ENCODE peak calls at places on chromosome 4, in nine cellular contexts. E is occipital lobe; O is GM04503; H is COR-L47; I is skeletal muscle cell; D is A549; F is activated T-helper 1 cell treated with anti-CD3 and anti-CD28 coated beads, Interleukin-2, amount 50 U/mL, for 16 hours; V is stimulated activated CD8-positive, alpha-beta memory T cell treated with anti-CD3 and anti-CD28 coated beads, Interleukin-4, amount 100 ng/mL, for 1 hour; P is iris pigment epithelial cell. T is an unnamed sample.
A peak's percentile ranks its signal among the peaks of the same experiment; 100 is the strongest.

GRCh38 chr4:53923921-53924320 is 140.5 kb downstream of the CHIC2 start:
- DNase-seq in E (no peak), O (no peak), H (no peak), I (no peak), D (no peak), F (no peak), V (no peak), P (no peak), T (no peak)

GRCh38 chr4:139279723-139280620 is at the start of gene MGARP:
- DNase-seq in E (peak; percentile 12), O (no peak), H (no peak), I (no peak), D (peak; percentile 10), F (no peak), V (no peak), P (peak; percentile 46), T (no peak)

GRCh38 chr4:2598661-2599654 is 62.5 kb downstream of the FAM193A start:
- DNase-seq in E (no peak), O (no peak), H (no peak), I (no peak), D (peak; percentile 10), F (no peak), V (no peak), P (peak; percentile 10), T (no peak)

GRCh38 chr4:183342541-183343533 is 20.6 kb upstream of the CLDN24 start:
- DNase-seq in E (no peak), O (no peak), H (no peak), I (no peak), D (no peak), F (no peak), V (no peak), P (no peak), T (peak; percentile 59)

GRCh38 chr4:6011686-6012085 is 6.5 kb downstream of the C4orf50 start:
- DNase-seq in E (peak; percentile 67), O (no peak), H (peak; percentile 68), I (no peak), D (no peak), F (no peak), V (no peak), P (no peak), T (no peak)

GRCh38 chr4:146508229-146508939 is 13.4 kb downstream of the SLC10A7 start:
- DNase-seq in E (no peak), O (no peak), H (no peak), I (no peak), D (no peak), F (no peak), V (no peak), P (peak; percentile 56), T (no peak)

GRCh38 chr4:88610771-88611170 is 18.5 kb downstream of the HERC3 start:
- DNase-seq in E (peak; percentile 39), O (no peak), H (no peak), I (no peak), D (no peak), F (no peak), V (no peak), P (peak; percentile 57), T (no peak)

GRCh38 chr4:163941221-163941865 is 446.9 kb downstream of the TMA16 start:
- DNase-seq in E (no peak), O (no peak), H (no peak), I (no peak), D (no peak), F (no peak), V (no peak), P (peak; percentile 7), T (no peak)